ENCODE peak calls at places on chromosomes 4 and X, in nine cellular contexts. L is fibroblast of lung, W is PC-3, X is tibial nerve, P is pancreas, G is OCI-LY7, E is heart right ventricle, U is colonic mucosa, Z is mammary epithelial cell. M is an unnamed sample.

GRCh38 chr4:26779674-26780073 is 81.0 kb upstream of the STIM2 start:
- DNase-seq in L (peak), E (peak), G (no peak), Z (peak), P (no peak), W (peak), U (no peak), X (no peak), M (no peak)

GRCh38 chr4:1403591-1404572 is 2.4 kb downstream of the NKX1-1 start:
- DNase-seq in Z (no peak), P (no peak), X (no peak), L (no peak), G (no peak), W (no peak), U (peak), E (no peak), M (no peak)

GRCh38 chrX:12921886-12922599 is 15.6 kb downstream of the TLR8 start:
- DNase-seq in G (no peak), Z (no peak), P (no peak), U (no peak), L (peak), X (no peak), W (no peak), E (no peak), M (no peak)

GRCh38 chr4:23889814-23890269 is at the start of gene PPARGC1A:
- DNase-seq in X (peak), Z (peak), P (peak), W (no peak), U (peak), G (no peak), E (peak), L (peak), M (no peak)

GRCh38 chr4:6749340-6750171 is 33.0 kb upstream of the KIAA0232 start:
- DNase-seq in P (peak), W (peak), X (peak), L (peak), G (no peak), Z (peak), U (peak), E (peak), M (no peak)

GRCh38 chr4:105895609-105896460 is 564 bp downstream of the NPNT start:
- DNase-seq in G (no peak), U (peak), W (peak), X (no peak), E (no peak), P (peak), L (no peak), Z (peak), M (peak)

GRCh38 chr4:38764292-38764691 is 18.5 kb downstream of the TLR10 start:
- DNase-seq in P (no peak), G (no peak), Z (no peak), E (no peak), U (no peak), X (no peak), W (no peak), L (no peak), M (no peak)

GRCh38 chr4:8289956-8290700 is 20.6 kb downstream of the HTRA3 start:
- DNase-seq in L (no peak), P (peak), G (no peak), X (no peak), U (no peak), Z (no peak), E (no peak), W (no peak), M (no peak)

GRCh38 chrX:37863728-37864127 is 16.4 kb upstream of the DYNLT3 start:
- DNase-seq in E (no peak), L (no peak), W (no peak), Z (no peak), X (no peak), G (no peak), P (no peak), U (no peak), M (no peak)

GRCh38 chrX:17637235-17637634 is 100.1 kb upstream of the SCML1 start:
- DNase-seq in G (no peak), L (no peak), E (no peak), P (no peak), W (no peak), X (no peak), U (peak), Z (no peak), M (no peak)

GRCh38 chrX:84735025-84735424 is 232.8 kb upstream of the HDX start:
- DNase-seq in W (no peak), L (peak), G (no peak), X (no peak), E (no peak), Z (peak), U (no peak), P (no peak), M (no peak)

GRCh38 chr4:159278399-159278798 is 175.5 kb downstream of the RAPGEF2 start:
- DNase-seq in G (no peak), E (no peak), X (no peak), W (no peak), U (no peak), P (no peak), L (peak), Z (peak), M (no peak)
- TF ChIP-seq CTCF in G (no peak), E (no peak), X (no peak), W (no peak), U (no peak), P (no peak), L (no peak), Z (no peak), M (no peak)

GRCh38 chrX:107630031-107630689 is 1.9 kb downstream of the PRPS1 start:
- DNase-seq in U (no peak), W (no peak), G (no peak), Z (no peak), P (no peak), L (no peak), E (no peak), X (no peak), M (no peak)

GRCh38 chrX:107627792-107628661 is at the start of gene PRPS1:
- DNase-seq in P (peak), X (peak), Z (peak), G (peak), W (peak), L (peak), U (peak), E (peak), M (peak)

GRCh38 chrX:107628662-107629532 is 587 bp downstream of the PRPS1 start:
- DNase-seq in L (peak), U (peak), E (peak), G (peak), P (peak), W (peak), Z (peak), X (no peak), M (peak)

GRCh38 chrX:107626916-107627315 is 1.4 kb upstream of the PRPS1 start:
- DNase-seq in U (no peak), P (no peak), W (peak), E (no peak), Z (no peak), X (no peak), G (no peak), L (no peak), M (no peak)

GRCh38 chrX:107629533-107629909 is 1.2 kb downstream of the PRPS1 start:
- DNase-seq in E (no peak), Z (peak), W (peak), L (peak), P (no peak), G (peak), X (no peak), U (no peak), M (no peak)
- TF ChIP-seq CTCF in E (peak), Z (no peak), W (peak), L (peak), P (no peak), G (peak), X (no peak), U (no peak), M (peak)

DNA sequence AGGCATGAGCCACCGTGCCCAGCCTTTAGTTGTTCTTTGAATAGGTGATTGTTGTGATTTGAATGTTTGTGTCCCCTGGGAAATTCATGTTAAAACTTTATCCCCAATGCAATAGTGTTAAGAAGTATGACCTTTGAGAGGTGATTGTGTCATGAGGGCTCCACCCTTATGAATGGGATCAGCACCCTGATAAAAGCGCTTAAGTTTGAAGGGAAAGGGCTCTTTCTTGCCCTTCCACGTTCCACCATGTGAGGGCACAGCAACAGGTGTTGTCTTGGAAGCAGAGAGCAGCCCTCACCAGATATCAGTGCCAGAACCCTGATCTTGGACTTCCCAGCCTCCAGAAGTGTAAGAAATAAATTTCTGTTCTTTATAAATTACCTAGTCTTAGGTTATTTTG is 33.7 kb upstream of the RP2 start:
- DNase-seq in E (no peak), W (peak), Z (no peak), P (no peak), U (no peak), G (peak), L (peak), X (no peak), M (no peak)
- TF ChIP-seq CTCF in E (no peak), W (peak), Z (peak), P (no peak), U (no peak), G (peak), L (no peak), X (no peak), M (no peak)

GRCh38 chr4:75919914-75920313 is 17.7 kb upstream of the PPEF2 start:
- DNase-seq in L (peak), P (no peak), E (peak), X (no peak), U (peak), Z (no peak), W (no peak), G (no peak), M (no peak)

GRCh38 chr4:75921910-75922309 is 18.9 kb downstream of the NAAA start:
- DNase-seq in W (no peak), X (no peak), L (no peak), U (peak), G (no peak), E (no peak), P (no peak), Z (no peak), M (no peak)

GRCh38 chr4:75912968-75913367 is 10.7 kb upstream of the PPEF2 start:
- DNase-seq in U (no peak), P (no peak), E (no peak), W (no peak), G (no peak), L (no peak), X (no peak), Z (no peak), M (no peak)

GRCh38 chr4:75920327-75920726 is 18.1 kb upstream of the PPEF2 start:
- DNase-seq in E (no peak), X (no peak), L (no peak), U (peak), G (no peak), P (no peak), Z (no peak), W (no peak), M (no peak)

DNA sequence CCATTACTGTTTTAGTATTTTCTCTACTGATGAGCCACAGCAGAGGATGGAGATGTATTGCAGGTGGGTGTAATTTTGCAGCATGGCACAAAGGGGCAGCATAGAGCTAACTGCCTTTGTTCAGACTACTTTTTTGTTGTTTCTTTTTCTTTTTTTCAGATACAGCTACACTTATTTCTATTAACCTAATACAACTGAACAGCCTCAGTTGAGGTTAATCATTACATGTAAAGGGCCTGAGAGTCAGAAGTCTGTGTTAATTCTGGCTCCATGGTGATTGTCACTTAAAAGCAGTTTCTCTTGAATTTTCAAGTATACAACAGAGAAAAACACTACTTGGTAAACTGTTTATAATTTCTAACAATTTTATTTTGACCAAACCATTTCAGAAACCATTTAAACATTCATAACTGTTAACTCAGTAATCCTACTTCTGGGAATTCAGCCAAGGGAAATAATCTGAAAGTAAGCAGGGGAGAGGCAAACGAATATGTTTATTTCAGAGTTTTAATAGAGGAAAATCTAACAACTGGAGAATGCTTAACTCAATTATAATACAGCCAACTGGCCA is 13.9 kb upstream of the PPEF2 start:
- DNase-seq in P (no peak), G (peak), E (no peak), X (no peak), Z (peak), U (peak), L (peak), W (peak), M (peak)
- TF ChIP-seq CTCF in P (peak), G (peak), E (peak), X (peak), Z (peak), U (peak), L (peak), W (peak), M (peak)

GRCh38 chrX:132953358-132953757 is 5.1 kb downstream of the HS6ST2 start:
- DNase-seq in Z (no peak), P (no peak), U (no peak), L (no peak), E (no peak), X (no peak), W (peak), G (no peak), M (no peak)

GRCh38 chrX:132954323-132954722 is 4.1 kb downstream of the HS6ST2 start:
- DNase-seq in E (no peak), X (no peak), W (peak), L (no peak), Z (no peak), U (no peak), G (no peak), P (no peak), M (no peak)

GRCh38 chrX:132948648-132949260 is 9.7 kb downstream of the HS6ST2 start:
- DNase-seq in X (no peak), U (no peak), G (no peak), E (no peak), P (no peak), L (no peak), Z (no peak), W (peak), M (no peak)
- TF ChIP-seq CTCF in X (no peak), U (no peak), G (peak), E (no peak), P (no peak), L (no peak), Z (peak), W (peak), M (no peak)

DNA sequence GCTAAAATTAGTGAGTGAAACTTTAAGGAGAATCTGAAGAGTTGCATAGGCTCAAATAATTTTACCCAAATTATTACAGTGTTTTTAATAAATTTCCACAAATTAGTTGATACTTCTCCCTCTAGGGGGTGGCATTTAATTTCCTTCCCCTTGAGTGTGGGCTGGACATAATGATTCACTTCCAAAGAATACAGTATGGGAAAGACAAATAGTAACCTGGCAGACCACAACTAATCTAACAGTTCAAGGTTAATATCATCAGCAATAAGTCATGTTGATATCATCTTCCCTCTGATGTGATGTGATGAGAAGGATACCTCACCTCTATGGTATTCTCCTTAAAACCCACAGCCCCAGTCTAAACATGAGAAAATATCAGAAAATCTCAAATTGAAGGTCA is 15.5 kb downstream of the PFKFB1 start:
- DNase-seq in X (no peak), P (no peak), U (no peak), W (peak), Z (peak), L (no peak), G (no peak), E (no peak), M (no peak)
- TF ChIP-seq CTCF in X (no peak), P (no peak), U (no peak), W (peak), Z (peak), L (no peak), G (no peak), E (no peak), M (no peak)

GRCh38 chr4:54234497-54235205 is 5.6 kb downstream of the PDGFRA start:
- DNase-seq in W (no peak), X (no peak), L (no peak), G (no peak), U (no peak), Z (no peak), E (no peak), P (no peak), M (no peak)
- TF ChIP-seq CTCF in W (peak), X (no peak), L (no peak), G (peak), U (no peak), Z (no peak), E (no peak), P (no peak), M (no peak)